ENCODE peak calls at places on chromosomes 13 and 19, in four cellular contexts. C is uterus, B is body of pancreas, L is vagina. F is an unnamed sample.

GRCh38 chr19:38055655-38056521 is 148.9 kb downstream of the SIPA1L3 start:
- DNase-seq in C (no peak), B (no peak), L (no peak), F (no peak)

GRCh38 chr19:11364935-11365334 is 9.5 kb upstream of the SWSAP1 start:
- DNase-seq in C (no peak), B (no peak), L (no peak), F (no peak)

GRCh38 chr13:99312493-99312883 is 5.3 kb upstream of the GPR183 start:
- DNase-seq in C (peak; percentile 63), B (peak; percentile 84), L (peak; percentile 95), F (no peak)

GRCh38 chr19:54648129-54648528 is 14.7 kb upstream of the LILRB4 start:
- DNase-seq in C (no peak), B (no peak), L (no peak), F (no peak)

GRCh38 chr13:59745395-59745788 is 418.3 kb downstream of the DIAPH3 start:
- DNase-seq in C (no peak), B (no peak), L (no peak), F (no peak)

GRCh38 chr19:39341122-39341719 is 1.0 kb upstream of the SAMD4B start:
- DNase-seq in C (peak; percentile 43), B (no peak), L (peak; percentile 92), F (no peak)

GRCh38 chr13:32791545-32792172 is 205.4 kb downstream of the PDS5B start:
- DNase-seq in C (no peak), B (no peak), L (no peak), F (no peak)

GRCh38 chr19:46271488-46272197 is 25.2 kb upstream of the HIF3A start:
- DNase-seq in C (peak; percentile 45), B (no peak), L (no peak), F (peak; percentile 23)

GRCh38 chr19:47134533-47134932 is 3.9 kb downstream of the SAE1 start:
- DNase-seq in C (no peak), B (no peak), L (no peak), F (no peak)

GRCh38 chr19:29422686-29423085 is 103.1 kb upstream of the VSTM2B start:
- DNase-seq in C (no peak), B (no peak), L (no peak), F (no peak)

GRCh38 chr19:13143135-13143534 is 7.0 kb downstream of the STX10 start:
- DNase-seq in C (no peak), B (no peak), L (no peak), F (no peak)

GRCh38 chr19:21321996-21322395 is 7.2 kb downstream of the ZNF708 start:
- DNase-seq in C (no peak), B (no peak), L (no peak), F (no peak)

GRCh38 chr19:11361037-11361770 is 6.0 kb downstream of the PLPPR2 start:
- DNase-seq in C (no peak), B (peak; percentile 73), L (no peak), F (no peak)

GRCh38 chr13:90618133-90618532 is 729.4 kb upstream of the MIR17HG start:
- DNase-seq in C (no peak), B (no peak), L (no peak), F (no peak)

GRCh38 chr13:109145631-109146030 is 516.2 kb downstream of the MYO16 start:
- DNase-seq in C (peak; percentile 29), B (peak; percentile 57), L (no peak), F (peak; percentile 77)

GRCh38 chr13:30551194-30551593 is 66.5 kb upstream of the USPL1 start:
- DNase-seq in C (no peak), B (peak; percentile 50), L (no peak), F (no peak)

GRCh38 chr13:51479199-51479523 is 26.3 kb upstream of the INTS6 start:
- DNase-seq in C (no peak), B (no peak), L (no peak), F (no peak)

GRCh38 chr19:42158926-42159325 is 26.7 kb upstream of the POU2F2 start:
- DNase-seq in C (no peak), B (no peak), L (no peak), F (no peak)

GRCh38 chr13:32639502-32640105 is 53.4 kb downstream of the PDS5B start:
- DNase-seq in C (peak; percentile 63), B (peak; percentile 73), L (no peak), F (no peak)

GRCh38 chr19:29497241-29497640 is 28.6 kb upstream of the VSTM2B start:
- DNase-seq in C (no peak), B (no peak), L (no peak), F (no peak)

GRCh38 chr19:50705422-50706019 is 14.1 kb downstream of the SHANK1 start:
- DNase-seq in C (no peak), B (no peak), L (no peak), F (peak; percentile 99)

GRCh38 chr19:54451997-54452396 is 3.0 kb downstream of the LENG8 start:
- DNase-seq in C (no peak), B (no peak), L (no peak), F (no peak)

GRCh38 chr13:73335226-73335625 is 276.4 kb downstream of the KLF5 start:
- DNase-seq in C (no peak), B (no peak), L (no peak), F (no peak)

GRCh38 chr13:72648513-72649065 is 78.8 kb downstream of the MZT1 start:
- DNase-seq in C (no peak), B (no peak), L (no peak), F (no peak)

GRCh38 chr19:37095859-37096258 is 17.6 kb downstream of the ZNF420 start:
- DNase-seq in C (no peak), B (no peak), L (no peak), F (no peak)

GRCh38 chr19:17418710-17419109 is 1.1 kb upstream of the MVB12A start:
- DNase-seq in C (no peak), B (no peak), L (no peak), F (no peak)

GRCh38 chr19:17421942-17422341 is 2.1 kb downstream of the MVB12A start:
- DNase-seq in C (no peak), B (no peak), L (no peak), F (no peak)

GRCh38 chr19:17420267-17420924 is 549 bp downstream of the MVB12A start:
- DNase-seq in C (peak; percentile 52), B (peak; percentile 29), L (no peak), F (no peak)

GRCh38 chr19:17419491-17420266 is at the start of gene MVB12A:
- DNase-seq in C (peak; percentile 98), B (peak; percentile 98), L (peak; percentile 99), F (peak; percentile 96)

GRCh38 chr19:17419154-17419490 is 725 bp upstream of the MVB12A start:
- DNase-seq in C (no peak), B (no peak), L (no peak), F (no peak)
- TF ChIP-seq POLR2A in C (no peak), B (no peak), L (no peak), F (no peak)

GRCh38 chr19:40441719-40442253 is 2.3 kb downstream of the SERTAD3 start:
- DNase-seq in C (no peak), B (no peak), L (no peak), F (no peak)

GRCh38 chr19:40443131-40443929 is 805 bp downstream of the SERTAD3 start:
- DNase-seq in C (peak; percentile 100), B (peak; percentile 100), L (peak; percentile 100), F (peak; percentile 98)

GRCh38 chr19:40443930-40444180 is 280 bp downstream of the SERTAD3 start:
- DNase-seq in C (no peak), B (no peak), L (peak; percentile 92), F (no peak)

GRCh38 chr19:40444181-40445005 is at the start of gene SERTAD3:
- DNase-seq in C (peak; percentile 98), B (peak; percentile 98), L (peak; percentile 98), F (peak; percentile 94)

DNA sequence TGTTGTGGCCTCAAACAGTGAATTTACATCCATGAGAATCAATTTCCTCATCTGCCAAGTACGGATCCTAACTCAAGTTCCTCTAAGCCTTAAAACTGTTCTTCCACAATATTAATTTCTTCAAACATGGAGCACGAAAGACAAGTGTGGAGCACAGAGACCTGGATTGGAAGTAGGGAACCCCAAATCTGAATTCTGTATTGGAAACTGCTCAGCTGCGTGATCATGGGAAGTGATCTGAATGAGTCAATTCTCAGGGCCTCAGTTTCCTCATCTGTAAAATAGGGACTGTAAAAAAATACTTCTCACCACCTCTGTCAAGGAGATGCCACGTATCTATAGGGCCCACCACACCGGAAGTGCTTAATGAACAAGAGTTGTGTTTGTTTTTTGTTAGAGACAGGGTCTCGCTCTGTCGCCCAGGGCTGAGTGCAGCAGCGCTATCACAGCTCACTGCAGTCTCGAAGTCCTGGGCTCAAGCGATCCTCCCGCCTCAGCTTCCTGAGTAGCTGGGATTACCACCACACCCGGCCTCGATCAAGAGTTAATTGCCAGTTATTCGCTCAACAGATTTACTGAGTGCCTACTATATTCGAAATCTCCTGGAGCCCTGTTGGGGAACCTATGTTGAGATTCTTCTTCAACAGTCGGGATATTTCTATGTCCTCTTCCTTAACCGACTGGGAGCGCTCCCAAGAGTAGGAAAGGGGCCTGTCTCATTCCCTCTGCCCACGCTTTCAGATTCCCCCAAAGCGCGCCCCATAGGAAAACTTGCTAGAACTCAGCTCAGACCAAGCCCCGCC is 1.6 kb downstream of the SERTAD3 start:
- DNase-seq in C (no peak), B (no peak), L (peak; percentile 91), F (no peak)
- TF ChIP-seq POLR2A in C (no peak), B (no peak), L (no peak), F (no peak)

DNA sequence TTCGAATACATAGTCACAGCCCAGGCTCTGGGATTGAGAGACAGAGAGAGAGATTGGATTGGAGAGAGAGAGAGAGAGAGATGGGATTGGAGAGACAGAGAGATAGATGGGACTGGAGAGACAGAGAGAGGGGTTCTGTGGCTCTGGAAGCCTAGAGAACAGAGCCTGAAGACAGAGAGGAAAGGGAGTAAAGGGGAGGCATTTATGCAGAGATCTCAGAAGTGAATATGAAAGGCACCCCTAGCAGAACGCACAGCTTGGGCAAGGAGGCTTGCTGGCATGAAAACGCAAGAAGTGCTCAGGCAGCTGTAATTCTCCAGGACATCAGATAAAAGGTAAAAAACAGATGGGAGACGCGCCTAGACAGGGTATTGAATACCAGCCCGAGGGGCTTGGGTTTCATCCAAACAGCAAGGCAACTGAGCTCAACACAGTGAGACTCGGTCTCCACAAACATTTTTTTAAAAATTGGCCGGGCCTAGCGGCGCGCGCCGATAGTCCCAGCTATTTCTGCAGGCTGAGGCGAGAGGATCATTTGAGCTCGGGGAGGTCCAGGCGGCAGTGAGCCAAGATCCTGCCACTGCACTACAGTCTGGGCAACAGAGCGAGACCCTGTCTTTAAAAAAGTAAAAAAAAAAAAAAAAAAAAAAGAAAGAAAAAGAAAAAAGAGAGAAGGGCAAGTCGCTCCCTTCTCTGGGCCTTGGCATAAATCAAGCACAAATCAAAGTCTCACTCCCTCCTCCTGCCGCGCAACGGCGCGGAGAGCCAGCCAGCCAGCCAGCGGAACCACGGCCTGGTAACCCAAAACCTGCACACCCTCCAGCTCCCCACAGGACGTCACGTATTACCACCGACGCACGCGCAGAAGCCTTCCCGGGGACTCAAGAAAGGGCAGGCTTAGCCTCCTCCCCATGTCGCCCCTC is 769 bp upstream of the PPP2R1A start:
- DNase-seq in C (no peak), B (no peak), L (peak; percentile 100), F (no peak)
- TF ChIP-seq POLR2A in C (peak; percentile 81), B (no peak), L (no peak), F (peak; percentile 91)

DNA sequence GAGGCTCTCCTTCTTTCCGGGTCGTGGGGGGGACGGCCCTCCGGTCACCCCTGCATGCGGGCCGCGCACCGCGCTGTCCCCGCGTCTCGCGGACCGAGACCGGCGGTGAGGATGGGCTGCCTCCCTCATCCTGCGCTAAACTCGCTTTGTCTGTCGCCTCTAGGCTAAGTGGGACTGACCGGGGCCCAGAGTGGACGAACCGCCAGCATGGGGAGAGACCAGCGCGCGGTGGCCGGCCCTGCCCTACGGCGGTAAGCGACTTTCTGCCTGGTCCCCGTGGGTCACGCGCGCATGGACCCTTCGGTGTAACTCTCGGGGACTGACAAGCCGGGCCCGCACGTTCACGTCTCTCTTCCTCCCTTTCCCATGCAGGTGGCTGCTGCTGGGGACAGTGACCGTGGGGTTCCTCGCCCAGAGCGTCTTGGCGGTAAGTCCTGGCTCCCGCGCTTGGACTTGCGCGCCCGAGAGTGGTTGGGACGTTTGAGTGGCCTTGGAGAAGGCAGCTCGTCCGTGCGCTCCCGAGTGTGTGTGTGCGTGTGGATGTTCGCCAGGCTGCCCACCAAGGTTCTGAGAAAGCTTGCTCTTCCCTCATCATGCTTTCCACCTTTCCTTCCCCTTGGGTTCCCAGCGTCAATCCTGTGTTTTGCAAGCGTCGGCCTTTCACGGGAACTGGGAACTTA is 753 bp downstream of the COL4A2 start:
- DNase-seq in C (no peak), B (no peak), L (peak; percentile 87), F (peak; percentile 43)
- TF ChIP-seq POLR2A in C (peak; percentile 9), B (no peak), L (no peak), F (peak; percentile 39)